ENCODE peak calls at places on chromosomes 13 and 19, in ten cellular contexts. U is fibroblast of lung; C is heart right ventricle; R is right cardiac atrium; E is GM23338; S is sigmoid colon; N is SK-N-SH; J is stomach; Y is left lung; B is CD8-positive, alpha-beta T cell. L is an unnamed sample. For H3K4me1, the result is how much of the 10 kb centered on the place peaks cover.

GRCh38 chr13:90420683-90421082 is 926.8 kb upstream of the MIR17HG start:
- DNase-seq in B (no peak), U (peak), R (no peak), J (no peak), E (peak), S (no peak), N (no peak), C (no peak), Y (no peak), L (no peak)

GRCh38 chr19:687569-688166 is 7.6 kb downstream of the PRSS57 start:
- DNase-seq in U (no peak), N (no peak), E (no peak), B (no peak), R (no peak), S (no peak), C (no peak), Y (no peak), J (no peak), L (no peak)

GRCh38 chr13:99439850-99440604 is 61.2 kb upstream of the TM9SF2 start:
- DNase-seq in J (no peak), E (no peak), R (no peak), C (no peak), B (no peak), S (no peak), U (no peak), Y (no peak), N (no peak), L (peak)

GRCh38 chr19:50455992-50456391 is 20.3 kb upstream of the EMC10 start:
- DNase-seq in Y (no peak), B (no peak), U (no peak), C (no peak), E (no peak), S (no peak), R (no peak), J (no peak), N (no peak), L (no peak)

GRCh38 chr19:53992211-53992610 is 774 bp downstream of the CACNG6 start:
- DNase-seq in S (no peak), B (no peak), J (no peak), C (no peak), N (no peak), E (no peak), U (no peak), R (no peak), Y (no peak), L (no peak)

GRCh38 chr13:81639984-81640582 is 1299.2 kb upstream of the SPRY2 start:
- DNase-seq in S (no peak), N (peak), B (no peak), E (peak), R (no peak), U (no peak), C (no peak), Y (no peak), J (no peak), L (no peak)

GRCh38 chr13:80655778-80656518 is 315.0 kb upstream of the SPRY2 start:
- DNase-seq in U (no peak), S (no peak), R (no peak), J (no peak), E (peak), Y (no peak), N (no peak), C (no peak), B (no peak), L (no peak)

GRCh38 chr19:38394488-38394887 is 6.0 kb downstream of the SPRED3 start:
- DNase-seq in Y (no peak), N (no peak), C (no peak), S (no peak), R (peak), J (no peak), E (peak), B (peak), U (peak), L (no peak)

GRCh38 chr19:49871349-49871985 is 4.1 kb upstream of the PNKP start:
- DNase-seq in E (no peak), C (no peak), N (no peak), R (peak), Y (peak), J (no peak), S (no peak), U (no peak), B (no peak), L (no peak)

GRCh38 chr13:61414686-61415664 is 674 bp downstream of the PCDH20 start:
- DNase-seq in Y (peak), N (peak), E (peak), R (peak), U (peak), C (no peak), J (peak), S (peak), B (no peak), L (no peak)

GRCh38 chr19:11446652-11447301 is 11.3 kb downstream of the PRKCSH start:
- DNase-seq in B (peak), R (peak), S (peak), Y (peak), J (peak), U (peak), C (peak), E (peak), N (peak), L (no peak)

GRCh38 chr19:34241513-34242337 is 12.6 kb upstream of the GARRE1 start:
- DNase-seq in B (no peak), Y (no peak), S (no peak), N (no peak), E (peak), J (peak), C (no peak), R (no peak), U (no peak), L (no peak)

GRCh38 chr13:75896271-75896670 is 260.1 kb downstream of the LMO7 start:
- DNase-seq in C (no peak), Y (no peak), E (no peak), S (no peak), N (no peak), R (no peak), J (no peak), B (no peak), U (no peak), L (no peak)

GRCh38 chr19:12064266-12065099 is at the start of gene ZNF844:
- DNase-seq in B (peak), R (peak), N (peak), C (peak), S (peak), E (peak), Y (peak), J (peak), U (peak), L (no peak)

GRCh38 chr13:98784666-98785065 is 32.2 kb upstream of the SLC15A1 start:
- DNase-seq in S (no peak), J (no peak), C (no peak), B (no peak), R (no peak), Y (no peak), E (no peak), U (no peak), N (no peak), L (no peak)

GRCh38 chr13:45747071-45747470 is 45.0 kb downstream of the CBY2 start:
- DNase-seq in R (no peak), E (no peak), B (no peak), N (no peak), J (no peak), S (no peak), Y (no peak), U (no peak), C (no peak), L (no peak)

GRCh38 chr19:6424190-6424938 is at the start of gene KHSRP:
- DNase-seq in E (peak), C (no peak), J (no peak), R (peak), Y (peak), S (peak), N (peak), B (peak), U (no peak), L (no peak)

GRCh38 chr13:50636007-50636704 is 207.3 kb downstream of the DLEU7 start:
- DNase-seq in J (no peak), S (no peak), Y (no peak), U (no peak), E (peak), N (no peak), C (no peak), B (no peak), R (no peak), L (no peak)

GRCh38 chr13:49240017-49240416 is 7.7 kb upstream of the CDADC1 start:
- DNase-seq in Y (no peak), B (peak), U (peak), R (no peak), J (no peak), S (no peak), E (peak), C (no peak), N (no peak), L (no peak)

GRCh38 chr19:33171916-33172359 is 22.2 kb upstream of the LRP3 start:
- DNase-seq in E (no peak), J (no peak), U (peak), B (no peak), C (no peak), N (no peak), R (no peak), S (no peak), Y (no peak), L (peak)

GRCh38 chr13:42272776-42273175 is 824 bp downstream of the AKAP11 start:
- DNase-seq in U (peak), J (no peak), N (no peak), Y (no peak), C (no peak), E (no peak), B (no peak), R (no peak), S (no peak), L (no peak)

GRCh38 chr13:111604087-111604486 is 283.6 kb downstream of the TEX29 start:
- DNase-seq in S (no peak), J (no peak), Y (no peak), E (peak), R (no peak), N (no peak), U (no peak), C (no peak), B (no peak), L (peak)

GRCh38 chr13:19681517-19681916 is 48.1 kb downstream of the MPHOSPH8 start:
- DNase-seq in Y (no peak), B (no peak), N (no peak), R (no peak), S (no peak), U (no peak), J (no peak), E (peak), C (no peak), L (peak)

GRCh38 chr19:29098863-29099481 is 114.0 kb downstream of the UQCRFS1 start:
- DNase-seq in E (no peak), C (peak), J (peak), U (peak), Y (no peak), S (peak), N (no peak), B (no peak), R (peak), L (no peak)

GRCh38 chr19:9296336-9296735 is 13.3 kb downstream of the ZNF699 start:
- DNase-seq in E (peak), Y (no peak), N (no peak), R (no peak), B (no peak), C (no peak), U (no peak), J (no peak), S (no peak), L (no peak)

GRCh38 chr13:67416047-67416925 is 186.2 kb upstream of the PCDH9 start:
- DNase-seq in B (no peak), R (peak), N (peak), C (no peak), S (no peak), J (peak), Y (peak), U (peak), E (peak), L (no peak)

GRCh38 chr13:97101912-97102311 is 107.6 kb upstream of the OXGR1 start:
- DNase-seq in E (no peak), R (no peak), C (no peak), Y (no peak), S (no peak), N (no peak), B (no peak), J (no peak), U (no peak), L (no peak)

GRCh38 chr13:67273001-67273400 is 42.9 kb upstream of the PCDH9 start:
- DNase-seq in R (no peak), B (no peak), S (no peak), J (no peak), Y (no peak), E (no peak), N (no peak), C (no peak), U (peak), L (no peak)

GRCh38 chr19:58033741-58034475 is at the start of gene ZSCAN1:
- DNase-seq in R (peak), N (peak), C (peak), B (peak), U (peak), J (peak), S (peak), Y (peak), E (peak), L (no peak)

GRCh38 chr13:93309886-93310520 is 83.4 kb downstream of the GPC6 start:
- DNase-seq in C (no peak), N (no peak), B (no peak), R (no peak), S (no peak), E (no peak), U (peak), Y (no peak), J (no peak), L (no peak)

GRCh38 chr19:12720851-12721655 is 2.7 kb downstream of the TNPO2 start:
- DNase-seq in S (no peak), R (peak), Y (peak), B (peak), U (peak), N (peak), E (peak), C (no peak), J (no peak), L (no peak)

GRCh38 chr13:111536239-111536638 is 215.8 kb downstream of the TEX29 start:
- DNase-seq in J (no peak), S (no peak), N (no peak), E (no peak), R (no peak), C (no peak), B (no peak), U (no peak), Y (no peak), L (no peak)

GRCh38 chr19:30236006-30236405 is 136.2 kb upstream of the ZNF536 start:
- DNase-seq in B (no peak), N (peak), C (no peak), S (no peak), J (no peak), R (peak), U (no peak), Y (no peak), E (peak), L (no peak)
- H3K4me3 ChIP-seq in B (no peak), N (no peak), C (no peak), S (no peak), J (no peak), R (no peak), U (no peak), Y (no peak), E (no peak), L (no peak)

GRCh38 chr13:73741111-73741510 is 393.1 kb downstream of the KLF12 start:
- DNase-seq in R (peak), C (no peak), U (no peak), Y (no peak), S (no peak), E (no peak), B (no peak), N (no peak), J (no peak), L (no peak)

GRCh38 chr13:73738626-73739025 is 395.6 kb downstream of the KLF12 start:
- DNase-seq in N (no peak), C (no peak), U (no peak), B (no peak), S (no peak), J (no peak), R (no peak), Y (no peak), E (no peak), L (no peak)

GRCh38 chr13:73740681-73741080 is 393.5 kb downstream of the KLF12 start:
- DNase-seq in C (peak), J (no peak), Y (no peak), S (no peak), E (no peak), R (peak), B (no peak), N (no peak), U (no peak), L (no peak)

GRCh38 chr13:73733691-73734090 is 400.5 kb downstream of the KLF12 start:
- DNase-seq in J (no peak), B (no peak), C (no peak), E (no peak), S (no peak), U (no peak), N (no peak), R (no peak), Y (no peak), L (no peak)

GRCh38 chr13:73737214-73737613 is 397.0 kb downstream of the KLF12 start:
- DNase-seq in E (no peak), J (no peak), U (no peak), Y (no peak), B (no peak), R (no peak), N (no peak), C (no peak), S (no peak), L (no peak)
- H3K4me1 ChIP-seq in E (under half), J (under half), U (under half), Y (under half), B (under half), R (under half), N (under half), C (under half), S (under half), L (under half)

DNA sequence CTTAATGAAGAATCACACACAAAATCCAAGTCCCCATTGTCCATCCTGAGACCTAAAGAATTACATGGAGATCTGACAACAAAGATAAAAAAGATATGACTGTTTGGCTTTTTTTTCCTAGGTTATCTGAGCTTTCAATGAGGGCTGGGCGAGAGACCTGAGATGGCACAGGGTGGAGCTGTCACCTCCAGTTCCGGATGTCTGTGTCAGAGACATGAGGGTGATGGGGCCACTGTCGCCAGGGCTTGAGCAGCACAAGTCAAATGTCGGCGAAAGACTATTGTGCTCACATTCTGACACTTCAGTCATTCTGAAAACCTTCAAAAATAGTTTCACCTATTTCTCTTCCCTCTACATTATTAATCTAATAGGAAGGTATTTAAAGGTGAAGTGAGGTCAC is 65.7 kb downstream of the SLC7A1 start:
- DNase-seq in S (no peak), E (no peak), J (no peak), C (no peak), Y (no peak), N (no peak), B (no peak), R (no peak), U (no peak), L (no peak)
- H3K27ac ChIP-seq in S (no peak), E (no peak), J (no peak), C (no peak), Y (no peak), N (no peak), B (peak), R (no peak), U (no peak), L (no peak)

GRCh38 chr19:2755448-2755705 is 15.6 kb upstream of the SLC39A3 start:
- DNase-seq in E (no peak), R (peak), J (no peak), B (no peak), S (no peak), Y (no peak), C (no peak), U (no peak), N (no peak), L (no peak)

GRCh38 chr19:2758601-2759313 is 18.9 kb upstream of the SLC39A3 start:
- DNase-seq in J (no peak), E (no peak), B (no peak), Y (no peak), C (no peak), S (no peak), N (no peak), U (no peak), R (no peak), L (no peak)

GRCh38 chr19:2756477-2756876 is 16.7 kb upstream of the SLC39A3 start:
- DNase-seq in J (no peak), R (no peak), S (no peak), N (no peak), C (no peak), B (no peak), E (no peak), U (no peak), Y (no peak), L (no peak)

GRCh38 chr19:2755811-2756210 is 16.0 kb upstream of the SLC39A3 start:
- DNase-seq in N (no peak), C (no peak), E (no peak), J (no peak), S (no peak), B (no peak), Y (no peak), R (no peak), U (no peak), L (no peak)

DNA sequence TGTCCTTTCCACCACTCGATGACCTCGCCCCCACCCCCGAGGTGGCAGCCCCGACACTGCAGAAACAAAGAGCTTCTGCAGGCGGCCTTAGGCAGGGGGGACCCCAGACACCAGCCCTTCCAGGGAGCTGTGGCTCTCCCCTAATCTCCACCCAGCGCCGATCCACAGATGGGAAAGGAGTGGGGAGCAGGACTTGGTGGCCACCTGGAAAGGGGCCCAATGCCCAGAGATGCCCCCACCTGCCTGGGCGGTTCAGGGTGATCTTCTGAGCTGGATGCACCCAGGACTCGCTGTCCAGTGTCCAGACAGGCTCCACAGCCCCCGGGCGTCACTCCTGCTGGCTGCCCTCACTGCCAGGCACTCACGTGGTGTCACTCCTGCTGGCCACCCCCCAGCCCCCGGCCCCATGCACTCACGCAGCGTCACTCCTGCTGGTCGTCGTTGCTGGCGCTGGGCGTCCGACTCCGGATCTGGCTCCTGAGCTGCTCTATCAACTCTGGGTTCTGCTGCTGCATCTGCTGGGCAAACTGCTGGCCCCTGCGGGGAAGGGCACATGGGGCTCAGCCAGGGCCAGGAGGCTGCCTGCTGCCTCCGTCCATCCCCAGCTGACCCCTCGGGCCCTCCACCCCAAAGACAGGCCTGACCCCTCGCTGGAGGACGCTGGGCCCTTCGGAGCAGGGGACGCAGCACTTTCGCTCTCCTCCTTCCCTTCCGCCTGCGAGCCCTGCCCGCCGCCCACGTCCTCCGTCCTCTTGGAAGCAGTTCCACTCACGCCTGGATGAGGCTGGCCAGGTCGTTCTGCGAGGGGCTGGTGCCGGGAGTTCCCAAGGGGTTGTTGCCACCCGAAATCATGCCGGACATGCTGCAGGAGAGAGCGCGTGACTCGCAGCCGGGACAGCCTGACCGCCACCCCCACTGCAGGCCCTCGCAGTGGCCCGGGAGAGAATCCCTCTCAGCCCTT is 17.4 kb upstream of the SLC39A3 start:
- DNase-seq in E (no peak), N (no peak), U (no peak), B (no peak), S (no peak), C (no peak), R (no peak), J (no peak), Y (no peak), L (peak)
- H3K4me3 ChIP-seq in E (no peak), N (no peak), U (no peak), B (no peak), S (no peak), C (no peak), R (no peak), J (no peak), Y (no peak), L (no peak)

GRCh38 chr13:110129539-110130186 is 177.3 kb downstream of the COL4A1 start:
- DNase-seq in S (no peak), J (no peak), R (no peak), E (no peak), C (no peak), B (no peak), N (no peak), Y (no peak), U (no peak), L (no peak)
- H3K4me1 ChIP-seq in S (under half), J (under half), R (under half), E (under half), C (under half), B (under half), N (under half), Y (under half), U (under half), L (half or more)

L was measured in SJSA1.